ENCODE peak calls at places on chromosomes 16 and 17, in ten cellular contexts. V, Q, C, U, X, Z, S, F, I and N are unnamed samples.

GRCh38 chr16:69814561-69814960 is 52.4 kb downstream of the WWP2 start:
- DNase-seq in X (no peak), U (no peak), C (no peak), F (no peak), I (no peak), Q (no peak), V (no peak), S (no peak), Z (no peak), N (no peak)

GRCh38 chr16:4315185-4316102 is at the start of gene GLIS2:
- DNase-seq in U (peak), S (peak), V (peak), C (peak), F (peak), Q (peak), X (peak), Z (peak), I (peak), N (peak)

GRCh38 chr16:14309001-14309886 is 238.1 kb downstream of the MRTFB start:
- DNase-seq in U (no peak), X (no peak), S (no peak), V (peak), F (no peak), C (no peak), Q (no peak), I (no peak), Z (no peak), N (no peak)

GRCh38 chr16:68074850-68075249 is 10.3 kb upstream of the NFATC3 start:
- DNase-seq in C (no peak), U (no peak), S (peak), Z (no peak), X (no peak), Q (no peak), V (no peak), I (no peak), F (no peak), N (no peak)

GRCh38 chr16:56369202-56369601 is 56.1 kb downstream of the AMFR start:
- DNase-seq in Z (no peak), V (no peak), F (no peak), X (no peak), Q (no peak), C (no peak), U (no peak), S (no peak), I (no peak), N (no peak)

GRCh38 chr17:77892469-77893143 is 65.9 kb upstream of the TNRC6C start:
- DNase-seq in X (peak), U (no peak), Z (no peak), V (no peak), Q (no peak), S (no peak), F (no peak), C (peak), I (peak), N (no peak)

GRCh38 chr17:33021731-33022408 is 30.2 kb downstream of the SPACA3 start:
- DNase-seq in U (no peak), I (no peak), F (no peak), Q (no peak), X (no peak), Z (no peak), S (no peak), V (no peak), C (peak), N (no peak)

GRCh38 chr16:85916141-85916890 is 17.4 kb downstream of the IRF8 start:
- DNase-seq in V (peak), I (peak), Z (no peak), U (peak), X (no peak), Q (peak), F (peak), S (no peak), C (peak), N (peak)

GRCh38 chr16:24538756-24539294 is 541 bp upstream of the RBBP6 start:
- DNase-seq in U (no peak), F (no peak), I (no peak), S (no peak), V (no peak), Z (no peak), Q (no peak), C (no peak), X (peak), N (no peak)

GRCh38 chr16:85555549-85556455 is 57.3 kb upstream of the GSE1 start:
- DNase-seq in X (peak), Z (peak), V (peak), Q (peak), U (peak), I (peak), S (peak), F (peak), C (peak), N (peak)

GRCh38 chr16:35753559-35754390 is 2294.4 kb downstream of the TP53TG3F start:
- DNase-seq in X (no peak), F (no peak), U (no peak), S (no peak), I (no peak), V (no peak), C (no peak), Z (no peak), Q (no peak), N (no peak)

GRCh38 chr16:25575363-25575762 is 116.4 kb upstream of the HS3ST4 start:
- DNase-seq in C (no peak), F (no peak), I (no peak), S (no peak), Q (no peak), Z (no peak), U (no peak), X (no peak), V (no peak), N (no peak)